ENCODE peak calls at places on chromosomes 1 and 21, in four cellular contexts. S, M, U and C are unnamed samples.

GRCh38 chr1:200856716-200857352 is 15.9 kb upstream of the GPR25 start:
- DNase-seq in S (no peak), M (no peak), U (peak), C (peak)

GRCh38 chr1:212791261-212791675 is 309 bp downstream of the NSL1 start:
- DNase-seq in S (peak), M (no peak), U (peak), C (peak)

GRCh38 chr21:45845790-45846130 is 135.8 kb upstream of the COL6A1 start:
- DNase-seq in S (no peak), M (no peak), U (no peak), C (no peak)

GRCh38 chr1:203682401-203683383 is 56.1 kb downstream of the ATP2B4 start:
- DNase-seq in S (no peak), M (no peak), U (no peak), C (peak)

GRCh38 chr1:209823143-209824041 is 4.4 kb upstream of the UTP25 start:
- DNase-seq in S (peak), M (peak), U (peak), C (peak)

GRCh38 chr1:93625582-93626327 is 55.9 kb downstream of the BCAR3 start:
- DNase-seq in S (no peak), M (no peak), U (peak), C (peak)

GRCh38 chr1:10304295-10304694 is 93.9 kb downstream of the KIF1B start:
- DNase-seq in S (no peak), M (no peak), U (no peak), C (no peak)

GRCh38 chr21:44802396-44803153 is 955 bp upstream of the UBE2G2 start:
- DNase-seq in S (no peak), M (peak), U (peak), C (no peak)

GRCh38 chr1:22673486-22674409 is 20.7 kb downstream of the C1QB start:
- DNase-seq in S (peak), M (peak), U (peak), C (peak)

GRCh38 chr21:37139902-37140301 is 66.8 kb downstream of the TTC3 start:
- DNase-seq in S (no peak), M (peak), U (peak), C (peak)

GRCh38 chr21:40386981-40387380 is 460.0 kb downstream of the DSCAM start:
- DNase-seq in S (no peak), M (no peak), U (no peak), C (no peak)

GRCh38 chr1:209497729-209498128 is 85.8 kb upstream of the CAMK1G start:
- DNase-seq in S (no peak), M (no peak), U (no peak), C (no peak)

GRCh38 chr1:106755682-106756406 is 300.6 kb upstream of the PRMT6 start:
- DNase-seq in S (no peak), M (no peak), U (peak), C (peak)

GRCh38 chr1:245771521-245772281 is 616.9 kb downstream of the KIF26B start:
- DNase-seq in S (no peak), M (no peak), U (peak), C (peak)

GRCh38 chr1:36787312-36787711 is 247.0 kb downstream of the GRIK3 start:
- DNase-seq in S (no peak), M (no peak), U (no peak), C (no peak)

GRCh38 chr1:8314346-8315280 is 3.3 kb upstream of the SLC45A1 start:
- DNase-seq in S (peak), M (peak), U (peak), C (peak)

GRCh38 chr1:227351443-227351842 is 33.2 kb upstream of the CDC42BPA start:
- DNase-seq in S (no peak), M (no peak), U (no peak), C (peak)

GRCh38 chr1:151995774-151996173 is 2.1 kb upstream of the S100A10 start:
- DNase-seq in S (no peak), M (no peak), U (no peak), C (peak)

GRCh38 chr1:199551967-199552565 is 475.4 kb upstream of the NR5A2 start:
- DNase-seq in S (peak), M (peak), U (peak), C (peak)

GRCh38 chr1:19814681-19815503 is at the start of gene RNF186:
- DNase-seq in S (no peak), M (no peak), U (no peak), C (no peak)

GRCh38 chr1:243786546-243786945 is 63.5 kb downstream of the AKT3 start:
- DNase-seq in S (no peak), M (no peak), U (no peak), C (no peak)

GRCh38 chr1:187680823-187681222 is 852.1 kb downstream of the PLA2G4A start:
- DNase-seq in S (no peak), M (no peak), U (peak), C (peak)

GRCh38 chr1:112232848-112233247 is 163.2 kb upstream of the CTTNBP2NL start:
- DNase-seq in S (no peak), M (no peak), U (no peak), C (no peak)

GRCh38 chr21:41166947-41167346 is 1.0 kb upstream of the BACE2 start:
- DNase-seq in S (no peak), M (no peak), U (no peak), C (no peak)